ENCODE peak calls at places on chromosomes 1 and 21, in six cellular contexts. E, O, V, T, W and Q are unnamed samples.

GRCh38 chr1:94095112-94095637 is 25.8 kb downstream of the ABCA4 start:
- DNase-seq in E (peak), O (no peak), V (no peak), T (no peak), W (no peak), Q (no peak)

GRCh38 chr21:27061783-27062182 is 94.9 kb upstream of the ADAMTS5 start:
- DNase-seq in E (no peak), O (no peak), V (no peak), T (no peak), W (no peak), Q (no peak)

GRCh38 chr1:109466440-109467300 is at the start of gene SYPL2:
- DNase-seq in E (peak), O (no peak), V (no peak), T (peak), W (no peak), Q (no peak)

GRCh38 chr1:30735668-30736498 is 12.5 kb upstream of the MATN1 start:
- DNase-seq in E (no peak), O (no peak), V (no peak), T (no peak), W (no peak), Q (no peak)

GRCh38 chr1:12591267-12591938 is 26.6 kb downstream of the DHRS3 start:
- DNase-seq in E (peak), O (no peak), V (no peak), T (no peak), W (no peak), Q (no peak)

GRCh38 chr1:228340686-228341449 is 65.8 kb downstream of the TRIM11 start:
- DNase-seq in E (no peak), O (no peak), V (no peak), T (peak), W (peak), Q (no peak)

GRCh38 chr1:221824025-221824424 is 82.1 kb upstream of the DUSP10 start:
- DNase-seq in E (peak), O (no peak), V (no peak), T (no peak), W (no peak), Q (no peak)

GRCh38 chr1:30375156-30375555 is 348.2 kb downstream of the MATN1 start:
- DNase-seq in E (no peak), O (no peak), V (no peak), T (no peak), W (no peak), Q (no peak)

GRCh38 chr1:228935198-228935663 is 200.0 kb downstream of the RHOU start:
- DNase-seq in E (no peak), O (no peak), V (peak), T (no peak), W (no peak), Q (no peak)

GRCh38 chr21:42624095-42624830 is 29.2 kb upstream of the PDE9A start:
- DNase-seq in E (no peak), O (no peak), V (peak), T (no peak), W (no peak), Q (no peak)
- TF ChIP-seq EZH2 in E (no peak), O (no peak), V (no peak), T (no peak), W (no peak), Q (no peak)

DNA sequence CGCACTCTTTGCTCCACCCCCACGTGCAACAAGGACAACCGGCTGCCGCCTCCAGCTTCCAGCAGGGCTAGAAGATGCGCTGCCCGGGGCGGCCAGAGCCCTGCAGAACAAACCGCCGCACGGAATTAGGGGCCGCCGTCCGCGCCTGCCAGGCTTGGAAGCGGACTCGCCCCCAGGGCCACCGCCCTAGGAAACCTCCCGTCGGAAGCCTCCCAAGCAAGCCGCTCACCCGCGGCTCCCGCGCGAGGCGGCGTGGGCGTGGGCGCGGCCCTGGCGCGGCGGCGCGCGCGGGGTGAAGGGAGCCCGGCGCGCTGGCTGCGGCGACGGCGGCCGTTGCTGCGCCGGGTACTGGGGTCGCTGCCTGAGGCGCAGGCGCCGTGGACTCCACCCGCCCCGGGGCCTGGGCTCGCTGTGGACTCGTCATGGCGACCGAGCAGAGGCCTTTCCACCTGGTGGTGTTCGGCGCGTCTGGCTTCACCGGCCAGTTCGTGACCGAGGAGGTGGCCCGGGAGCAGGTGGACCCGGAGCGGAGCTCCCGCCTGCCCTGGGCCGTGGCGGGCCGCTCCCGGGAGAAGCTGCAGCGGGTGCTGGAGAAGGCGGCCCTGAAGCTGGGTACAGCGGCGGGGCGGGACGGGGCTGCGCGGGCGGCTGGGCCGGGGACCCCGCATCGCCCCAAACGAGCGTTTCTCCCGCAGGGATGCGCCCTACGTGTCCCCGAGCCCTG is at the start of gene SCCPDH:
- DNase-seq in E (peak), O (no peak), V (peak), T (peak), W (peak), Q (no peak)
- H3K4me2 ChIP-seq in E (peak), O (no peak), V (peak), T (peak), W (peak), Q (peak)

DNA sequence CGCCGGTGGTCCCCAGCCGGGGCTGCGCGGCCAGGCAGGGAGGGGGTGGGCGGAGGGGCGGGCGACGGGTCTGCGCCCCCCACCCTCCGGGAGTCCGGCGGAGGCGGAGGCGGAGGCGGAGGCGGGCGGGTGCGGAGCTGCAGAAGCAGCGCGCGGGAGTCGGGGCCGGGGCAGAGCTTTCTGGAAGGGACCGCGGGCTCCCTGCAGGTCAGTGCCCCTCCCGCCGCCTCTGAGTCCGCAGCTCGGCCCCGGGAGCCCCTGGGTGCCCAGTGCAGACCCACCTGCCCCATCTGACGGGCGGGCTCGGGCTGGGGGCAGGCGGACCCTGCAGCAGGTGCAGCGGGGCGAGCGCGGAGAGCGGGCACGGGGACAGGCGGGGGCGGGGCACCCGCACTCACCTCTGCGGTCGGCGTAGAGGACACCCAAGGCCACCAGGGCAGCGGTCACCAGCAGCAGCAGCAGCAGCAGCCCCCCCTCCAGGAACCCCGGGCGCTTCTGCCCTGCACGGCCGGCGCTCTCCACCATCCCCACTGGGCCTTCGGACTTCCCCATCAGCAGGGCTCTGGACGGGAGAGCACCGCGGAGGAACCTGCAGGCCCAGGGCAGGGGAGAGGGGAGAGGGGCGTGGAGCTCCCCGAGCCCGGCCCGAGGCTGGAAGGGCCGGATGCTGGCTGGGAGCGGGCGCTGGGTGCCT is 3.7 kb downstream of the MMEL1 start:
- DNase-seq in E (no peak), O (no peak), V (no peak), T (peak), W (no peak), Q (no peak)
- TF ChIP-seq EZH2 in E (no peak), O (no peak), V (no peak), T (peak), W (no peak), Q (peak)

DNA sequence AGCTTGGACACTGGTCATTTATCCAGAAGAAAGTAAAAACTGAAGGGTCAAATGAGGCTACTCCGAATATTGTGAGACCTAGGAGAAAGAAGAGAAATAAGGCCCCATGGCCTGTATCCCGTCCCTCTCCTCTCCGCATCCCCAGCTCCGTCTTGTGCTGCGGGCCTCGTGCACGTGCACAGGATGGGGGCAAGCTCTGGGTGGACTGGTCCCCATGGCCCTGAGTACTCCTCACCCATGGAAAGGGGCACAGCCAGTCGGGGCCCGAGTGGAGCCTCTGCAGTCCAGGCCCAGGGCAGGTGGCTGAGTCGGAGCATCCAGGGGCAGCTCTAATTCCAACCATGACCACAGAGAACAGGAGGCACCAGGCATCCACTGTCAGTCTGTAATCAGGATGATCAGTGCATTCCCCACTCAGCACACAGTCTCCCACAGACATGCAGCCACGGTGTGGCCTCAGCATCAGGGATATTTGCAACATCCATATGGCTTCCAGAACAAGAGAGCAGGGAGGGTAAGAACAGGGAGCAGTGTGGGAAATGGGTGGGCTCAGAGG is 12.5 kb upstream of the OLIG1 start:
- DNase-seq in E (no peak), O (no peak), V (no peak), T (no peak), W (no peak), Q (no peak)
- H3K4me2 ChIP-seq in E (no peak), O (no peak), V (no peak), T (no peak), W (no peak), Q (no peak)

GRCh38 chr1:26045712-26046312 is at the start of gene SLC30A2:
- DNase-seq in E (no peak), O (no peak), V (no peak), T (peak), W (no peak), Q (no peak)

GRCh38 chr1:26044971-26045711 is 777 bp downstream of the SLC30A2 start:
- DNase-seq in E (no peak), O (no peak), V (no peak), T (peak), W (no peak), Q (no peak)

GRCh38 chr1:26044414-26044813 is 1.5 kb downstream of the SLC30A2 start:
- DNase-seq in E (no peak), O (no peak), V (no peak), T (no peak), W (no peak), Q (no peak)

GRCh38 chr1:26047278-26047874 is 1.5 kb upstream of the SLC30A2 start:
- DNase-seq in E (no peak), O (no peak), V (no peak), T (no peak), W (no peak), Q (no peak)

DNA sequence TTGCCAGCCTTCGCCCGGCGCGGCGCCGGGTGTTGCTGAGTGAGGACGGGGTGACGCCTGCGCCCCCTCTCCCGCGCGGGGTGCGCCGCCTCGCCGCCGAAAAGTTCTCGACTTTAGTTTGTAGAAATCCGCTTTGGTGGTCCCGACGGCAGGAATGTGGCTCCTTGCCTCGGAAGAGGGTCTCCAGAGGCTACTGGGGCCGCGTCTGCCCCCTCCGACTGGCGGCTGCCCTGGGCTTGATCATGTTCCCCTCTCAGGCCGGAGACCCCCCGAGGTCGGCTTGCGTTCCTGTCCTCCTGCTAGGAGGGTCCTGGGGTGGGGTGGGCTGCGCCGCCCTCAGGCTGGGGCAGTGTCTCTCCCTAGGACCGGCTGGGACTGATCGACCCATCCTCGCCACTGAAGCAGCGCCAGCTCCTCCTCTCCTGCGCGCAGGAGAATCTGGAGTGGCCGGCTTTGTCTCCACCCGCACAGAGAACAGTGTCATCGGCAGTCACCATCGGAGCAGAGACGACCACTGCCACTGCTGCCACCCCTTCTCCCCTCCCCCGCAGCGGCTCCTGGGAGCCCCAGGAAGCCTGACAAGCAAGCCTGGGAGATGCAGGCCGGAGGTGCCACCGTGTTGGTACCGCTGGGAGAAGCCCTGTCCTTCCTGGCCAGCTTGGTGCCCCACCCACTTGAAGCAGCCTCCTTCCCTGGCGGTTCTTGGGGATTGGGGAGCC is 554 bp upstream of the SLC30A2 start:
- DNase-seq in E (no peak), O (no peak), V (no peak), T (peak), W (no peak), Q (no peak)
- TF ChIP-seq EZH2 in E (peak), O (no peak), V (no peak), T (peak), W (no peak), Q (peak)

GRCh38 chr1:167121375-167122120 is 27.7 kb downstream of the STYXL2 start:
- DNase-seq in E (peak), O (peak), V (no peak), T (peak), W (peak), Q (no peak)
- H3K4me2 ChIP-seq in E (peak), O (peak), V (no peak), T (peak), W (no peak), Q (peak)

GRCh38 chr1:16614361-16615252 is 1.2 kb upstream of the NBPF1 start:
- DNase-seq in E (no peak), O (no peak), V (no peak), T (peak), W (no peak), Q (no peak)
- TF ChIP-seq EZH2 in E (no peak), O (no peak), V (no peak), T (no peak), W (no peak), Q (no peak)

GRCh38 chr1:58966103-58966916 is 182.5 kb upstream of the JUN start:
- DNase-seq in E (no peak), O (no peak), V (no peak), T (no peak), W (peak), Q (no peak)
- H3K4me2 ChIP-seq in E (no peak), O (no peak), V (no peak), T (no peak), W (peak), Q (no peak)